ENCODE peak calls at places on chromosomes 4 and X, in five cellular contexts. V is effector CD4-positive, alpha-beta T cell; E is breast epithelium; A is activated CD4-positive, alpha-beta memory T cell treated with anti-CD3 and anti-CD28 coated beads, Interleukin-2, amount 10 ng/mL, durations not matched to agents 7 days and 5 days; N is CD4-positive, alpha-beta memory T cell. X is an unnamed sample.

GRCh38 chr4:122854444-122854843 is 27.8 kb downstream of the FGF2 start:
- DNase-seq in V (no peak), E (no peak), A (no peak), N (no peak), X (no peak)

GRCh38 chrX:9180623-9181022 is 146.7 kb upstream of the FAM9B start:
- DNase-seq in V (no peak), E (no peak), A (no peak), N (no peak), X (no peak)

GRCh38 chrX:138026211-138026610 is 460.3 kb downstream of the ZIC3 start:
- DNase-seq in V (no peak), E (no peak), A (no peak), N (no peak), X (no peak)

GRCh38 chr4:60805500-60806313 is 394.4 kb upstream of the ADGRL3 start:
- DNase-seq in V (no peak), E (no peak), A (no peak), N (no peak), X (no peak)

GRCh38 chrX:104668550-104668949 is 102.6 kb downstream of the IL1RAPL2 start:
- DNase-seq in V (no peak), E (no peak), A (no peak), N (no peak), X (no peak)

GRCh38 chr4:1060646-1061371 is 49.4 kb downstream of the FGFRL1 start:
- DNase-seq in V (no peak), E (peak), A (no peak), N (no peak), X (no peak)

GRCh38 chrX:41064028-41064427 is 21.2 kb upstream of the USP9X start:
- DNase-seq in V (no peak), E (no peak), A (no peak), N (no peak), X (no peak)

GRCh38 chr4:183533698-183534097 is 28.8 kb downstream of the ING2 start:
- DNase-seq in V (no peak), E (no peak), A (no peak), N (no peak), X (no peak)

GRCh38 chr4:97851115-97851514 is 292.2 kb downstream of the STPG2 start:
- DNase-seq in V (no peak), E (no peak), A (no peak), N (no peak), X (no peak)

GRCh38 chrX:10006086-10006485 is 38.9 kb downstream of the CLDN34 start:
- DNase-seq in V (no peak), E (no peak), A (no peak), N (no peak), X (no peak)

GRCh38 chr4:15197005-15197404 is 194.7 kb downstream of the CPEB2 start:
- DNase-seq in V (no peak), E (no peak), A (no peak), N (no peak), X (no peak)

GRCh38 chr4:38902221-38902620 is 34.6 kb downstream of the FAM114A1 start:
- DNase-seq in V (no peak), E (no peak), A (no peak), N (no peak), X (no peak)

GRCh38 chrX:11241720-11242119 is 51.5 kb upstream of the AMELX start:
- DNase-seq in V (no peak), E (no peak), A (no peak), N (no peak), X (no peak)

GRCh38 chr4:120088507-120088906 is 21.9 kb upstream of the MAD2L1 start:
- DNase-seq in V (no peak), E (no peak), A (no peak), N (no peak), X (no peak)

GRCh38 chr4:59945277-59945676 is 1254.8 kb upstream of the ADGRL3 start:
- DNase-seq in V (no peak), E (no peak), A (no peak), N (no peak), X (no peak)

GRCh38 chr4:190014771-190015537 is 12.1 kb downstream of the FRG2 start:
- DNase-seq in V (no peak), E (no peak), A (no peak), N (no peak), X (no peak)

GRCh38 chr4:109352941-109353340 is 50.5 kb upstream of the COL25A1 start:
- DNase-seq in V (no peak), E (no peak), A (no peak), N (no peak), X (no peak)

GRCh38 chrX:56397636-56398035 is 165.5 kb downstream of the KLF8 start:
- DNase-seq in V (no peak), E (no peak), A (peak), N (peak), X (no peak)

GRCh38 chr4:10619220-10619619 is 65.3 kb downstream of the CLNK start:
- DNase-seq in V (no peak), E (no peak), A (no peak), N (no peak), X (no peak)

X was measured in H54.